ENCODE peak calls at places on chromosome 18, in five cellular contexts. One of them, this sample, is unnamed.

GRCh38 chr18:55489742-55490055 is 98.3 kb downstream of the TCF4 start:
- DNase-seq in 8988T: no peak
- DNase-seq in sciatic nerve: no peak
- DNase-seq in activated CD4-positive, alpha-beta T cell treated with anti-CD3 and anti-CD28 coated beads for 48 hours: peak
- DNase-seq in stimulated activated CD8-positive, alpha-beta memory T cell treated with anti-CD3 and anti-CD28 coated beads, Interleukin-2, amount 100 ng/mL, for 1 hour: no peak
- DNase-seq in this sample: peak

GRCh38 chr18:27712066-27712465 is 464.9 kb downstream of the CDH2 start:
- DNase-seq in activated CD4-positive, alpha-beta T cell treated with anti-CD3 and anti-CD28 coated beads for 48 hours: no peak
- DNase-seq in stimulated activated CD8-positive, alpha-beta memory T cell treated with anti-CD3 and anti-CD28 coated beads, Interleukin-2, amount 100 ng/mL, for 1 hour: no peak
- DNase-seq in 8988T: no peak
- DNase-seq in sciatic nerve: no peak
- DNase-seq in this sample: no peak

GRCh38 chr18:61580061-61580460 is 246.8 kb downstream of the CDH20 start:
- DNase-seq in sciatic nerve: no peak
- DNase-seq in 8988T: no peak
- DNase-seq in stimulated activated CD8-positive, alpha-beta memory T cell treated with anti-CD3 and anti-CD28 coated beads, Interleukin-2, amount 100 ng/mL, for 1 hour: no peak
- DNase-seq in activated CD4-positive, alpha-beta T cell treated with anti-CD3 and anti-CD28 coated beads for 48 hours: no peak
- DNase-seq in this sample: no peak

GRCh38 chr18:23871410-23871809 is 143.1 kb upstream of the TTC39C start:
- DNase-seq in 8988T: no peak
- DNase-seq in activated CD4-positive, alpha-beta T cell treated with anti-CD3 and anti-CD28 coated beads for 48 hours: peak
- DNase-seq in stimulated activated CD8-positive, alpha-beta memory T cell treated with anti-CD3 and anti-CD28 coated beads, Interleukin-2, amount 100 ng/mL, for 1 hour: peak
- DNase-seq in sciatic nerve: no peak
- DNase-seq in this sample: peak

GRCh38 chr18:11246466-11246865 is 97.1 kb upstream of the PIEZO2 start:
- DNase-seq in sciatic nerve: no peak
- DNase-seq in stimulated activated CD8-positive, alpha-beta memory T cell treated with anti-CD3 and anti-CD28 coated beads, Interleukin-2, amount 100 ng/mL, for 1 hour: no peak
- DNase-seq in 8988T: no peak
- DNase-seq in activated CD4-positive, alpha-beta T cell treated with anti-CD3 and anti-CD28 coated beads for 48 hours: no peak
- DNase-seq in this sample: peak

GRCh38 chr18:23243178-23243577 is 107.9 kb downstream of the CABLES1 start:
- DNase-seq in activated CD4-positive, alpha-beta T cell treated with anti-CD3 and anti-CD28 coated beads for 48 hours: no peak
- DNase-seq in 8988T: no peak
- DNase-seq in sciatic nerve: no peak
- DNase-seq in stimulated activated CD8-positive, alpha-beta memory T cell treated with anti-CD3 and anti-CD28 coated beads, Interleukin-2, amount 100 ng/mL, for 1 hour: no peak
- DNase-seq in this sample: no peak

GRCh38 chr18:37452697-37453385 is 112.8 kb downstream of the CELF4 start:
- DNase-seq in activated CD4-positive, alpha-beta T cell treated with anti-CD3 and anti-CD28 coated beads for 48 hours: no peak
- DNase-seq in sciatic nerve: no peak
- DNase-seq in 8988T: no peak
- DNase-seq in stimulated activated CD8-positive, alpha-beta memory T cell treated with anti-CD3 and anti-CD28 coated beads, Interleukin-2, amount 100 ng/mL, for 1 hour: no peak
- DNase-seq in this sample: peak

GRCh38 chr18:68713131-68713530 is 1.8 kb downstream of the TMX3 start:
- DNase-seq in activated CD4-positive, alpha-beta T cell treated with anti-CD3 and anti-CD28 coated beads for 48 hours: no peak
- DNase-seq in 8988T: no peak
- DNase-seq in sciatic nerve: no peak
- DNase-seq in stimulated activated CD8-positive, alpha-beta memory T cell treated with anti-CD3 and anti-CD28 coated beads, Interleukin-2, amount 100 ng/mL, for 1 hour: no peak
- DNase-seq in this sample: no peak

GRCh38 chr18:63367241-63367953 is 391 bp upstream of the KDSR start:
- DNase-seq in activated CD4-positive, alpha-beta T cell treated with anti-CD3 and anti-CD28 coated beads for 48 hours: peak
- DNase-seq in sciatic nerve: peak
- DNase-seq in stimulated activated CD8-positive, alpha-beta memory T cell treated with anti-CD3 and anti-CD28 coated beads, Interleukin-2, amount 100 ng/mL, for 1 hour: peak
- DNase-seq in 8988T: peak
- DNase-seq in this sample: peak

GRCh38 chr18:59024829-59025228 is 114.9 kb upstream of the SEC11C start:
- DNase-seq in sciatic nerve: no peak
- DNase-seq in 8988T: no peak
- DNase-seq in activated CD4-positive, alpha-beta T cell treated with anti-CD3 and anti-CD28 coated beads for 48 hours: no peak
- DNase-seq in stimulated activated CD8-positive, alpha-beta memory T cell treated with anti-CD3 and anti-CD28 coated beads, Interleukin-2, amount 100 ng/mL, for 1 hour: no peak
- DNase-seq in this sample: peak

GRCh38 chr18:5419601-5420000 is 124.1 kb upstream of the ZBTB14 start:
- DNase-seq in sciatic nerve: no peak
- DNase-seq in activated CD4-positive, alpha-beta T cell treated with anti-CD3 and anti-CD28 coated beads for 48 hours: no peak
- DNase-seq in 8988T: no peak
- DNase-seq in stimulated activated CD8-positive, alpha-beta memory T cell treated with anti-CD3 and anti-CD28 coated beads, Interleukin-2, amount 100 ng/mL, for 1 hour: no peak
- DNase-seq in this sample: no peak

GRCh38 chr18:78980279-78980771 is 707 bp downstream of the SALL3 start:
- DNase-seq in 8988T: no peak
- DNase-seq in stimulated activated CD8-positive, alpha-beta memory T cell treated with anti-CD3 and anti-CD28 coated beads, Interleukin-2, amount 100 ng/mL, for 1 hour: no peak
- DNase-seq in activated CD4-positive, alpha-beta T cell treated with anti-CD3 and anti-CD28 coated beads for 48 hours: no peak
- DNase-seq in sciatic nerve: no peak
- DNase-seq in this sample: no peak

GRCh38 chr18:50970006-50970405 is 2.2 kb downstream of the ELAC1 start:
- DNase-seq in activated CD4-positive, alpha-beta T cell treated with anti-CD3 and anti-CD28 coated beads for 48 hours: no peak
- DNase-seq in 8988T: no peak
- DNase-seq in sciatic nerve: no peak
- DNase-seq in stimulated activated CD8-positive, alpha-beta memory T cell treated with anti-CD3 and anti-CD28 coated beads, Interleukin-2, amount 100 ng/mL, for 1 hour: no peak
- DNase-seq in this sample: no peak

GRCh38 chr18:78659748-78660147 is 319.9 kb upstream of the SALL3 start:
- DNase-seq in stimulated activated CD8-positive, alpha-beta memory T cell treated with anti-CD3 and anti-CD28 coated beads, Interleukin-2, amount 100 ng/mL, for 1 hour: no peak
- DNase-seq in activated CD4-positive, alpha-beta T cell treated with anti-CD3 and anti-CD28 coated beads for 48 hours: peak
- DNase-seq in sciatic nerve: no peak
- DNase-seq in 8988T: no peak
- DNase-seq in this sample: no peak

GRCh38 chr18:10101729-10102128 is 187.9 kb downstream of the VAPA start:
- DNase-seq in stimulated activated CD8-positive, alpha-beta memory T cell treated with anti-CD3 and anti-CD28 coated beads, Interleukin-2, amount 100 ng/mL, for 1 hour: no peak
- DNase-seq in sciatic nerve: no peak
- DNase-seq in 8988T: no peak
- DNase-seq in activated CD4-positive, alpha-beta T cell treated with anti-CD3 and anti-CD28 coated beads for 48 hours: no peak
- DNase-seq in this sample: no peak

This sample was measured in H4.